ENCODE peak calls at places on chromosomes 13 and 19, in four cellular contexts. J, H, X and Z are unnamed samples.

GRCh38 chr19:36121486-36122124 is 6.3 kb downstream of the TBCB start:
- DNase-seq in H (no peak), X (no peak), J (no peak), Z (no peak)

GRCh38 chr13:33260168-33261098 is 25.1 kb downstream of the STARD13 start:
- DNase-seq in J (no peak), H (no peak), X (no peak), Z (no peak)

GRCh38 chr13:113907637-113908617 is 44.1 kb upstream of the GAS6 start:
- DNase-seq in H (peak), X (no peak), J (no peak), Z (no peak)

GRCh38 chr19:51366999-51367564 is 894 bp upstream of the ETFB start:
- DNase-seq in X (peak), H (no peak), J (no peak), Z (no peak)

GRCh38 chr19:11291991-11292390 is 4.0 kb upstream of the TSPAN16 start:
- DNase-seq in H (no peak), J (no peak), X (no peak), Z (no peak)

GRCh38 chr13:113746143-113746525 is 12.9 kb upstream of the TMEM255B start:
- DNase-seq in J (no peak), X (no peak), H (no peak), Z (no peak)

GRCh38 chr13:79912403-79912802 is 428.5 kb downstream of the SPRY2 start:
- DNase-seq in X (no peak), H (no peak), J (no peak), Z (no peak)

GRCh38 chr19:56836059-56836458 is 4.5 kb downstream of the PEG3 start:
- DNase-seq in H (no peak), X (no peak), J (no peak), Z (no peak)

GRCh38 chr13:107531180-107531579 is 684.2 kb downstream of the LIG4 start:
- DNase-seq in H (no peak), J (no peak), X (no peak), Z (no peak)

GRCh38 chr13:29255567-29255966 is 339.9 kb downstream of the SLC7A1 start:
- DNase-seq in X (no peak), J (no peak), H (no peak), Z (no peak)

GRCh38 chr19:34096020-34096915 is 76.0 kb upstream of the LSM14A start:
- DNase-seq in H (no peak), X (no peak), J (peak), Z (no peak)

GRCh38 chr13:93227280-93227905 is 786 bp downstream of the GPC6 start:
- DNase-seq in H (no peak), J (peak), X (no peak), Z (no peak)

GRCh38 chr19:49331616-49332055 is 3.6 kb upstream of the CD37 start:
- DNase-seq in H (peak), J (peak), X (peak), Z (no peak)

GRCh38 chr19:13537454-13537853 is 31.2 kb upstream of the CACNA1A start:
- DNase-seq in J (no peak), X (no peak), H (no peak), Z (no peak)

GRCh38 chr13:89352384-89352783 is 1681.2 kb downstream of the SLITRK5 start:
- DNase-seq in J (no peak), X (no peak), H (no peak), Z (no peak)

GRCh38 chr19:17341386-17341785 is 4.0 kb downstream of the GTPBP3 start:
- DNase-seq in J (no peak), H (no peak), X (no peak), Z (no peak)

GRCh38 chr13:101092985-101093384 is 323.3 kb downstream of the NALCN start:
- DNase-seq in X (no peak), H (no peak), J (no peak), Z (no peak)

GRCh38 chr13:30338331-30338851 is 31.0 kb upstream of the KATNAL1 start:
- DNase-seq in J (peak), H (no peak), X (no peak), Z (no peak)

GRCh38 chr13:98581971-98582702 is 5.2 kb upstream of the STK24 start:
- DNase-seq in X (no peak), H (no peak), J (peak), Z (no peak)

GRCh38 chr19:6100284-6100915 is 9.9 kb downstream of the RFX2 start:
- DNase-seq in X (peak), J (no peak), H (no peak), Z (no peak)

GRCh38 chr19:5369962-5370367 is 29.4 kb upstream of the PTPRS start:
- DNase-seq in H (no peak), X (peak), J (peak), Z (no peak)

GRCh38 chr19:14363203-14364097 is 17.8 kb upstream of the ADGRE5 start:
- DNase-seq in J (peak), X (peak), H (peak), Z (no peak)

GRCh38 chr19:5621311-5621944 is 1.1 kb downstream of the SAFB2 start:
- DNase-seq in X (no peak), H (peak), J (no peak), Z (no peak)

GRCh38 chr13:106118996-106119395 is 416.5 kb downstream of the EFNB2 start:
- DNase-seq in J (no peak), H (no peak), X (no peak), Z (no peak)

GRCh38 chr13:106117640-106118039 is 417.8 kb downstream of the EFNB2 start:
- DNase-seq in X (no peak), H (no peak), J (no peak), Z (no peak)

GRCh38 chr13:106114981-106115554 is 420.4 kb downstream of the EFNB2 start:
- DNase-seq in J (no peak), X (no peak), H (no peak), Z (no peak)

GRCh38 chr13:106117035-106117434 is 418.4 kb downstream of the EFNB2 start:
- DNase-seq in J (no peak), X (no peak), H (no peak), Z (no peak)

GRCh38 chr13:106118050-106118449 is 417.4 kb downstream of the EFNB2 start:
- DNase-seq in J (no peak), X (no peak), H (no peak), Z (no peak)
- H3K4me3 ChIP-seq in J (no peak), X (no peak), H (no peak), Z (no peak)

DNA sequence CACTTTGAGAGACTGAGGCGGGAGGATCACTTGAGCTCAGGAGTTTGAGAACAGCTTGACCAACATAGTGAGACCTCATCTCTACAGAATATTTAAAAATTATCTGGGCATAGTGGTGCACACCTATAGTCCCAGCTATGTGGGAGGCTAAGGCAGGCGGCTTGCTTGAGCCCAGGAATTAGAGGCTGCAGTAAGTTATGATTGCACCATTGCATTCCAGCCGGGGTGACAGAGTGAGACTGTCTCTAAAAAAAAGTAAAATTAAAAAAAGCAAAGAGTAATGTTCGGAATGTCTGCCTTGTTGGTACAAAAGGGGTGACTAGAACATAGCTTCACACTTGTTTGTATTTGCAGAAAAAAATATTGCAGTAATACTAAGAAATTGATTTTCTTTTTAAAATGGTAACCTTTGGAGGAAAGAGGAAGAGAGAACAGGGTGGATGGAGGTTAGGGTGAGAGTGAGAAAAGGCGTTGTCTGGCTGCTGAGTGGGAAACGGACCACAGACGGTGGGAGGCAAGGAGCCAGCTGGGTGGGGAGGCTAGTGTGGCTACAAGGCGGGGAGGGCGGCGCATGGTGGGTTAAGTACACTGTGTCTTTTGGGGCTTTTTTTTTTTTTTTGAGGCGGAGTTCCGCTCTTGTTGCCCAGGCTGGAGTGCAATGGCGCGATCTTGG is 10.2 kb downstream of the PPP1R14A start:
- DNase-seq in J (peak), X (no peak), H (peak), Z (no peak)
- H3K4me3 ChIP-seq in J (no peak), X (no peak), H (no peak), Z (no peak)

GRCh38 chr19:2327773-2328400 is 499 bp downstream of the LSM7 start:
- DNase-seq in H (no peak), J (peak), X (no peak), Z (no peak)

GRCh38 chr19:2329162-2329505 is 650 bp downstream of the SPPL2B start:
- DNase-seq in H (no peak), J (no peak), X (no peak), Z (no peak)

GRCh38 chr19:2328401-2329161 is at the start of the genes LSM7 and SPPL2B:
- DNase-seq in X (peak), H (peak), J (peak), Z (no peak)

GRCh38 chr19:2325261-2326046 is 2.9 kb downstream of the LSM7 start:
- DNase-seq in J (no peak), H (no peak), X (no peak), Z (no peak)

GRCh38 chr19:2326699-2327360 is 1.6 kb downstream of the LSM7 start:
- DNase-seq in X (no peak), J (no peak), H (no peak), Z (no peak)
- H3K4me3 ChIP-seq in X (peak), J (peak), H (no peak), Z (no peak)

GRCh38 chr19:4367781-4368127 is 24.4 kb downstream of the MPND start:
- DNase-seq in J (no peak), H (no peak), X (no peak), Z (no peak)
- H3K4me3 ChIP-seq in J (no peak), H (no peak), X (no peak), Z (no peak)

GRCh38 chr19:19055701-19056100 is 8.1 kb upstream of the SLC25A42 start:
- DNase-seq in X (no peak), J (no peak), H (no peak), Z (no peak)
- H3K4me3 ChIP-seq in X (no peak), J (no peak), H (no peak), Z (no peak)

GRCh38 chr19:38386968-38387549 is 775 bp downstream of the GGN start:
- DNase-seq in H (no peak), X (no peak), J (no peak), Z (no peak)

GRCh38 chr19:38387550-38388309 is at the start of gene GGN:
- DNase-seq in X (peak), J (peak), H (peak), Z (peak)

GRCh38 chr19:38388310-38389100 is at the start of gene SPRED3:
- DNase-seq in H (peak), X (no peak), J (no peak), Z (no peak)

GRCh38 chr19:38389957-38390924 is 1.7 kb downstream of the SPRED3 start:
- DNase-seq in X (no peak), H (no peak), J (no peak), Z (no peak)

DNA sequence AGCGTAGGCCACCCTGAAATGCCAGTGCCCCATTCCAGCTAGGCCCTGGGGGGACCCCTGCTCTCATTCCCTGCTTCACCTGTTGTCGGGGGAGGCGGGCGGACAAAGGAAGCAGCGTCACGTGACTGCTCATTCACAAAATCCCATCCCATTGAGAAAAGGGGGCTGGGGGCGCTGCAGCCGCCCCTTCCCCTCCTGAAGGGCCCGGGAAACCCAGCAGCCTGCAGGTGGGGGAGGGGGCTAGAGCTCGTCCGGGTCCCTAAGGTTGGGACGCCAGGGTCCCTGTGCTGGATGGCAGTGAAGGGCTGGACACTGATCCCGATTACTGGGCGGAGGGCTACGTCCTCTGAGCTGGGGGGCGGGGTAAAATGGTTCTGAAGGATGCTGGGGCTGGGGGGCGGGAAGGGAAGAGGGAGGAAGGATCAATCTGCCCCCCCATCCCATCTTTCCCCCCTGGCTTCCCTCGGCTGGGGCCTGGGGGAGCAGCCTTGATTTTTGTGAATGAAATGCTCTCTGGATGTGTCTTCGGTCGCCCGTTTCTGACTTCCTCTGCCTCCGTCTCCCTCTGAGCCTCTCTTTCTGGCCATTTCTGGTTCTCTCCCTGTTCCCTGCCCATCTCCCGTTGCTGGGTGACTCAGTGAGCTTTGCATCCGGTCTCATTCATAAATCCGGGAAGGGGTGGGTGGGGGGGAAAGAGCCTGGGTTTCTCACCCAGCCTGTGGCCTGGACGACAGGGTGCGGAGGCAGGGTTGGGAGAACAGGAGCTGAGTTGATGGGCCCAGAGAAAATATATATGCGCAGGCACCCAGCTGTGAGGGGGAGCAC is 816 bp downstream of the SPRED3 start:
- DNase-seq in J (peak), H (no peak), X (no peak), Z (no peak)
- H3K4me3 ChIP-seq in J (peak), H (peak), X (peak), Z (peak)

DNA sequence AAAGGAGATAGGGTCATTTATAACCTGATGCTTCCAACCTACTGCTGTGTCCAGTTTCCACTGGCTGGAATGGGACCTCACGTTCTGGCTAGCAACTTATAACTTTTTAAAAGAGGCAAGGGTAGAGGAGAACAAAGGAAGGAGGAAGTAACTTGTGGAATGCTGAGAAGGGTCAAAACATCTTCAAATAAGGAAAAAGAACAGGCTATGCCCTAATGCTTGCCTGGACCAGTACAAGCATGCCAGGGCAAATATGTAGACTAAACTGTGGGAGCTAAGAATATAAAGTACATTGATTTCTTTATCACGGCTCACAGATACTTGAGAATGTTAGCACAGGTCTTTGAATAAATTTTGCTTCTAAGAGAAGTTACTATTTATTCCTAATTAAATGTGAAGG is 1.5 kb upstream of the ZNF561 start:
- DNase-seq in X (no peak), J (no peak), H (peak), Z (no peak)
- H3K4me3 ChIP-seq in X (peak), J (no peak), H (no peak), Z (peak)